ENCODE peak calls at places on chromosomes 1 and 21, in eight cellular contexts. M, C, P, B, K, T, Q and V are unnamed samples.

GRCh38 chr21:34644815-34645214 is 24.0 kb upstream of the CLIC6 start:
- DNase-seq in M (no peak), C (no peak), P (no peak), B (no peak), K (no peak), T (no peak), Q (no peak), V (no peak)

GRCh38 chr21:32920474-32920873 is 105.3 kb upstream of the OLIG2 start:
- DNase-seq in M (no peak), C (no peak), P (no peak), B (no peak), K (no peak), T (no peak), Q (no peak), V (no peak)

GRCh38 chr1:225114354-225114995 is 185.0 kb downstream of the DNAH14 start:
- DNase-seq in M (no peak), C (no peak), P (no peak), B (no peak), K (no peak), T (no peak), Q (no peak), V (no peak)

GRCh38 chr1:57489342-57490036 is 65.6 kb upstream of the DAB1 start:
- DNase-seq in M (no peak), C (peak), P (no peak), B (no peak), K (no peak), T (no peak), Q (no peak), V (peak)

GRCh38 chr1:231108500-231109254 is 53.2 kb upstream of the TRIM67 start:
- DNase-seq in M (no peak), C (no peak), P (no peak), B (no peak), K (no peak), T (no peak), Q (no peak), V (no peak)

GRCh38 chr1:227357229-227358078 is 39.2 kb upstream of the CDC42BPA start:
- DNase-seq in M (peak), C (peak), P (peak), B (peak), K (no peak), T (no peak), Q (peak), V (peak)

GRCh38 chr1:94486990-94487389 is 54.6 kb downstream of the F3 start:
- DNase-seq in M (no peak), C (no peak), P (no peak), B (no peak), K (no peak), T (no peak), Q (no peak), V (no peak)

GRCh38 chr1:154730986-154731489 is 123.1 kb upstream of the ADAR start:
- DNase-seq in M (no peak), C (peak), P (no peak), B (no peak), K (no peak), T (no peak), Q (no peak), V (no peak)

GRCh38 chr1:203283597-203283996 is 21.7 kb upstream of the BTG2 start:
- DNase-seq in M (no peak), C (no peak), P (no peak), B (no peak), K (no peak), T (no peak), Q (no peak), V (no peak)

GRCh38 chr21:39968010-39968409 is 100.8 kb downstream of the PCP4 start:
- DNase-seq in M (no peak), C (no peak), P (no peak), B (no peak), K (no peak), T (no peak), Q (no peak), V (no peak)

GRCh38 chr1:57378564-57378963 is 45.3 kb downstream of the DAB1 start:
- DNase-seq in M (no peak), C (no peak), P (no peak), B (no peak), K (no peak), T (no peak), Q (no peak), V (no peak)

GRCh38 chr1:205598841-205599666 is 32.8 kb downstream of the ELK4 start:
- DNase-seq in M (peak), C (peak), P (peak), B (peak), K (no peak), T (peak), Q (no peak), V (no peak)

GRCh38 chr1:173475564-173476196 is 1.5 kb upstream of the PRDX6 start:
- DNase-seq in M (no peak), C (peak), P (no peak), B (no peak), K (no peak), T (no peak), Q (no peak), V (no peak)

GRCh38 chr21:44694776-44695175 is 2.2 kb upstream of the KRTAP10-12 start:
- DNase-seq in M (no peak), C (no peak), P (no peak), B (no peak), K (no peak), T (no peak), Q (no peak), V (no peak)

GRCh38 chr1:147721711-147722110 is 38.7 kb downstream of the GJA5 start:
- DNase-seq in M (no peak), C (no peak), P (no peak), B (no peak), K (no peak), T (no peak), Q (no peak), V (no peak)

GRCh38 chr1:46512792-46513190 is 23.2 kb downstream of the DMBX1 start:
- DNase-seq in M (no peak), C (no peak), P (peak), B (no peak), K (no peak), T (no peak), Q (peak), V (no peak)

GRCh38 chr1:229717774-229718173 is 91.7 kb downstream of the URB2 start:
- DNase-seq in M (no peak), C (peak), P (no peak), B (no peak), K (no peak), T (no peak), Q (no peak), V (no peak)

GRCh38 chr1:112453876-112454275 is 54.9 kb upstream of the WNT2B start:
- DNase-seq in M (no peak), C (no peak), P (no peak), B (no peak), K (no peak), T (no peak), Q (no peak), V (no peak)

GRCh38 chr1:218809625-218810024 is 364.1 kb upstream of the LYPLAL1 start:
- DNase-seq in M (no peak), C (peak), P (no peak), B (no peak), K (no peak), T (no peak), Q (no peak), V (no peak)

GRCh38 chr1:70864302-70864701 is 183.3 kb downstream of the PTGER3 start:
- DNase-seq in M (no peak), C (peak), P (no peak), B (no peak), K (no peak), T (no peak), Q (no peak), V (peak)

GRCh38 chr1:182054698-182055326 is 6.7 kb downstream of the ZNF648 start:
- DNase-seq in M (no peak), C (peak), P (no peak), B (no peak), K (peak), T (no peak), Q (no peak), V (no peak)

GRCh38 chr21:37220433-37220980 is 46.6 kb downstream of the VPS26C start:
- DNase-seq in M (no peak), C (peak), P (no peak), B (no peak), K (no peak), T (no peak), Q (no peak), V (no peak)

GRCh38 chr1:11649624-11650330 is 4.5 kb downstream of the FBXO2 start:
- DNase-seq in M (no peak), C (no peak), P (no peak), B (no peak), K (no peak), T (no peak), Q (peak), V (no peak)

GRCh38 chr21:26964379-26964778 is 2.5 kb downstream of the ADAMTS5 start:
- DNase-seq in M (peak), C (peak), P (peak), B (peak), K (no peak), T (no peak), Q (no peak), V (no peak)

GRCh38 chr1:20351911-20352675 is 61.4 kb downstream of the VWA5B1 start:
- DNase-seq in M (peak), C (no peak), P (no peak), B (no peak), K (no peak), T (no peak), Q (peak), V (no peak)

GRCh38 chr1:59404725-59405124 is 107.8 kb downstream of the FGGY start:
- DNase-seq in M (no peak), C (no peak), P (no peak), B (no peak), K (no peak), T (no peak), Q (no peak), V (peak)

GRCh38 chr1:158506369-158506987 is 34.5 kb downstream of the OR10R2 start:
- DNase-seq in M (no peak), C (peak), P (no peak), B (no peak), K (no peak), T (no peak), Q (no peak), V (no peak)

GRCh38 chr1:69827732-69828131 is 260.0 kb downstream of the LRRC7 start:
- DNase-seq in M (no peak), C (no peak), P (no peak), B (no peak), K (no peak), T (no peak), Q (no peak), V (no peak)

GRCh38 chr1:119659628-119660027 is 11.6 kb upstream of the ZNF697 start:
- DNase-seq in M (no peak), C (peak), P (no peak), B (peak), K (no peak), T (no peak), Q (no peak), V (no peak)

GRCh38 chr1:152954436-152954835 is 7.4 kb downstream of the SPRR5 start:
- DNase-seq in M (no peak), C (no peak), P (no peak), B (no peak), K (no peak), T (no peak), Q (no peak), V (no peak)

GRCh38 chr1:229185913-229186312 is 85.0 kb upstream of the RAB4A start:
- DNase-seq in M (no peak), C (peak), P (no peak), B (no peak), K (no peak), T (no peak), Q (no peak), V (no peak)

GRCh38 chr1:12604114-12604874 is 13.7 kb downstream of the DHRS3 start:
- DNase-seq in M (peak), C (peak), P (no peak), B (peak), K (no peak), T (no peak), Q (no peak), V (peak)

GRCh38 chr1:10415211-10415930 is 14.9 kb upstream of the CENPS start:
- DNase-seq in M (no peak), C (peak), P (no peak), B (no peak), K (no peak), T (no peak), Q (peak), V (no peak)
- H3K4me3 ChIP-seq in M (no peak), C (no peak), P (no peak), B (no peak), K (no peak), T (no peak), Q (no peak), V (no peak)

GRCh38 chr1:30934613-30935012 is 26.1 kb upstream of the SDC3 start:
- DNase-seq in M (no peak), C (no peak), P (no peak), B (no peak), K (no peak), T (no peak), Q (no peak), V (no peak)

GRCh38 chr1:30936541-30937171 is 28.1 kb upstream of the SDC3 start:
- DNase-seq in M (no peak), C (no peak), P (no peak), B (no peak), K (no peak), T (no peak), Q (no peak), V (no peak)

GRCh38 chr1:30942326-30942978 is 33.9 kb upstream of the SDC3 start:
- DNase-seq in M (no peak), C (peak), P (no peak), B (no peak), K (no peak), T (no peak), Q (no peak), V (no peak)

GRCh38 chr1:30940541-30940940 is 32.0 kb upstream of the SDC3 start:
- DNase-seq in M (no peak), C (no peak), P (no peak), B (no peak), K (no peak), T (no peak), Q (no peak), V (no peak)
- H3K4me3 ChIP-seq in M (no peak), C (no peak), P (no peak), B (no peak), K (no peak), T (no peak), Q (no peak), V (no peak)

GRCh38 chr1:66445492-66446181 is 88.3 kb upstream of the SGIP1 start:
- DNase-seq in M (no peak), C (no peak), P (peak), B (no peak), K (no peak), T (no peak), Q (peak), V (no peak)
- H3K4me3 ChIP-seq in M (no peak), C (no peak), P (no peak), B (no peak), K (no peak), T (no peak), Q (no peak), V (no peak)

GRCh38 chr1:198927129-198927528 is 288.3 kb downstream of the PTPRC start:
- DNase-seq in M (no peak), C (no peak), P (no peak), B (no peak), K (no peak), T (no peak), Q (no peak), V (no peak)

GRCh38 chr1:198929961-198930599 is 291.2 kb downstream of the PTPRC start:
- DNase-seq in M (no peak), C (no peak), P (no peak), B (no peak), K (no peak), T (no peak), Q (no peak), V (no peak)

GRCh38 chr1:198925575-198925974 is 286.7 kb downstream of the PTPRC start:
- DNase-seq in M (no peak), C (no peak), P (no peak), B (no peak), K (no peak), T (no peak), Q (no peak), V (no peak)

GRCh38 chr1:198932351-198932991 is 293.6 kb downstream of the PTPRC start:
- DNase-seq in M (no peak), C (no peak), P (no peak), B (no peak), K (no peak), T (no peak), Q (no peak), V (no peak)

DNA sequence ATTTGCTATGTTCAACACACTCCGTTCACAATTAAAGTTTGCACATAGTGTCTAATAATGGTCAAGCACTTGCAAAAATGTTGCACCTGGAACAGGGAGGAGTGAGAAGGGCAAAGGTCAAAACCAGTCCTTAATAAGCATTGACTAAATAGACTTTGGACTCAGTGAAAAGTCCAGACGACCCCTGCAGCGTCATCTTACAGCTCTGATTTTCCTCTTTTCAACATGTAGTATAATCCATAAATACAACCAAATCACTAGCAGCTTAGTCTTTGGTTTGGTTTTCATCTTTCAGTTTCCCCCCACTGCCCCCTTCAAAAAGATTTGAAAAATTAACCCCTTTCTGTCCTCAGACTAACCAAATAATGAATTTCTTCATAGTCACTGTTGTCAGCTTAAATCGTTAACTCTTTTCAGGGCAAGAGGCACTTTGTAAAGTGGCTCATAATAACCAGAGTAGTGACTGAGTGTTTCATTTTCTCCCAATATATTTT is 290.3 kb downstream of the PTPRC start:
- DNase-seq in M (no peak), C (no peak), P (no peak), B (no peak), K (no peak), T (no peak), Q (no peak), V (no peak)
- H3K4me3 ChIP-seq in M (no peak), C (no peak), P (no peak), B (peak), K (no peak), T (peak), Q (no peak), V (no peak)

DNA sequence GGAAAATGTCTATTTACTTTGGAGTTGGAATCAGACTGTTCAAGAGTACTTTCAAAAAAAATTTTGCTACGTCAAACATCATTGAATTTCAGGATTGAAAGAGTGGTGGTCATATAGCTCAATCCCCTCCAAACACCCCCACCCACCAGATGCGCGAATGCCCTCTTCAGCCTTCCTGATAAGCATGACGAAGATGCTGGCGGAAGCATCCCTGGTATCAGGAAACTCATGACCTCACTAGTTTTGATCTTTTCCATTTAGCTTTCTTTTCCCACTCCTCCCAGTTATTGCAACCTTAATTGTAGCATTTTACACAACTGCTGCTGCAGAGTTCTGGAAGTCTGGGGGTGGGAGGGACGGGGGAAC is 104.4 kb downstream of the LEPR start:
- DNase-seq in M (no peak), C (no peak), P (no peak), B (no peak), K (no peak), T (no peak), Q (no peak), V (no peak)
- H3K4me3 ChIP-seq in M (peak), C (peak), P (peak), B (peak), K (no peak), T (peak), Q (peak), V (peak)

DNA sequence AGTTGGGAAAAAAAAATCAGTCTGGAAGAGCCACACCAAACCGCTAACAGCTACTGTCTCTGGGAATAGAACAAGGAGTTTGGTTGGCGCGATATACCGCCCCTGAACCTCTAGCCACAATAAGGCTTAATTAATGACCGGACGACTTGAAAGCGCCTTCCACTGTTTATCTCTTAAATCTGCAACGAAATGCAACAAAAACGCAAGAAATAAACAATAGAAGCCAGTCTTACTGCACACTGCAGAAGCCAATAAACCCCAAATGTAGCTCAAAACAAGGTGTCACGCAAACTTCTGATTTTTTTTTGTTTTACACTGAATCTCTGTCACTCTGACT is 10.9 kb downstream of the BTBD19 start:
- DNase-seq in M (no peak), C (no peak), P (peak), B (peak), K (no peak), T (no peak), Q (no peak), V (no peak)
- H3K4me3 ChIP-seq in M (peak), C (peak), P (peak), B (peak), K (no peak), T (peak), Q (peak), V (peak)

DNA sequence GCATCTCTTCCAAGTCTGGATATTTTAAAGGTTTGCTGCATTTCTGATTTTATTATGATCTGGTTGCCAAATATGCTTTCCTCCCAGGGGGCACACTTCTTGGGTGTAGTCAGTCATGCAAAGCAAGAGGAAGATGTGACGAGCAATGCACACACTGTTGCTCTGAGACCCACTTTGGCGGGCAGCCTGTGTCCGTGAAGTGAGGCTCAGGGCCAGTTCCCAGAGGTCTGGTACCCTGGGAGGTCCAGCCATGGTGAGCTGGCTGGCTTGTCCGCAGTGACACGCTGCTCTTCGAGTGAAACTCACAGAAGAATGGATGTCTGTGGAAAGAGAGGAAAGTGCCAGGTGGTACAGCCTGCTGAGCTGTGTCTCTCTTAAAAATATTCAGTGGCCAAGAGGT is 52.8 kb upstream of the EDN2 start:
- DNase-seq in M (peak), C (peak), P (no peak), B (no peak), K (no peak), T (no peak), Q (peak), V (peak)
- H3K4me3 ChIP-seq in M (no peak), C (no peak), P (no peak), B (peak), K (no peak), T (no peak), Q (no peak), V (no peak)

GRCh38 chr1:43531906-43532584 is 1.4 kb downstream of the PTPRF start:
- DNase-seq in M (no peak), C (no peak), P (no peak), B (no peak), K (no peak), T (no peak), Q (no peak), V (no peak)
- H3K4me3 ChIP-seq in M (peak), C (peak), P (peak), B (peak), K (peak), T (peak), Q (peak), V (peak)

DNA sequence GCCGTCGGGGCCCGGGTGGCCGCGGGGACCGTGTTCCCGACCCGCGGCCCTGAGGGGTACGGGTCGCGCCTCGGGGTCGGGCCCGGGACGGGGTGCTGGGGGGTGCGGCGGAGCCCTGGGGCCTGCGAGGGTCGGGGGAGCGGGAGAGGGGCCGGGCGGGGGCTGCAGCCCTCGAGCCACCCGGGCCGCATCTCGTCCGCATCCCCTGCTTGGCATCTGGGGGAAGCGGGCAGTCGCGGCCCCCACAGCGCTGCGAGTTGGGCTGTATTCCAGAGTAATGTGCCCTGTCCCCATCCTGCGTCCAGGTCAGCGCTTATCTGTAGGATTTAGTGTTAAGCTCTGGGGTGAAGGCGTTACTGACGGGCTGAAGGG is 416 bp downstream of the RER1 start:
- DNase-seq in M (no peak), C (no peak), P (no peak), B (no peak), K (no peak), T (no peak), Q (no peak), V (no peak)
- H3K4me3 ChIP-seq in M (peak), C (peak), P (peak), B (peak), K (peak), T (peak), Q (peak), V (peak)